ENCODE peak calls at places on chromosomes 12 and 14, in five cellular contexts. X, D, J, C and P are unnamed samples.

GRCh38 chr12:65121956-65122469 is 908 bp upstream of the WIF1 start:
- DNase-seq in J (no peak), X (no peak), C (no peak), D (no peak), P (no peak)

GRCh38 chr12:25775968-25776367 is 182.5 kb upstream of the RASSF8 start:
- DNase-seq in D (no peak), C (peak), J (peak), X (no peak), P (no peak)

GRCh38 chr12:89111964-89112363 is 240.3 kb downstream of the DUSP6 start:
- DNase-seq in X (no peak), C (no peak), J (no peak), D (no peak), P (no peak)

GRCh38 chr12:121452356-121453021 is 52.6 kb downstream of the RNF34 start:
- DNase-seq in J (peak), X (no peak), C (peak), D (no peak), P (no peak)

GRCh38 chr12:132908145-132909029 is 21.0 kb upstream of the CHFR start:
- DNase-seq in X (no peak), D (peak), J (peak), C (peak), P (peak)

GRCh38 chr12:117012189-117012805 is 86.9 kb downstream of the TESC start:
- DNase-seq in X (no peak), D (no peak), C (peak), J (peak), P (no peak)

GRCh38 chr12:124389537-124390441 is 94.9 kb downstream of the RFLNA start:
- DNase-seq in J (no peak), C (no peak), D (no peak), X (peak), P (no peak)

GRCh38 chr14:38199768-38200167 is 7.9 kb upstream of the SSTR1 start:
- DNase-seq in J (no peak), D (no peak), X (no peak), C (no peak), P (peak)

GRCh38 chr12:6767592-6768384 is 1.6 kb downstream of the PTMS start:
- DNase-seq in J (peak), X (no peak), D (no peak), C (no peak), P (no peak)

GRCh38 chr14:24605435-24606190 is 3.9 kb downstream of the GZMH start:
- DNase-seq in X (peak), J (peak), C (no peak), D (peak), P (no peak)

GRCh38 chr14:38125484-38125912 is 82.2 kb upstream of the SSTR1 start:
- DNase-seq in C (no peak), J (no peak), X (no peak), D (no peak), P (no peak)

GRCh38 chr14:74333909-74334308 is 14.4 kb upstream of the VRTN start:
- DNase-seq in D (no peak), X (no peak), C (peak), J (no peak), P (peak)

GRCh38 chr14:37579250-37579649 is 15.8 kb downstream of the FOXA1 start:
- DNase-seq in J (no peak), X (no peak), D (no peak), C (no peak), P (no peak)

GRCh38 chr14:31964979-31965734 is 111.9 kb upstream of the ARHGAP5 start:
- DNase-seq in C (no peak), D (no peak), X (no peak), J (no peak), P (no peak)

GRCh38 chr14:105527381-105528196 is 1.2 kb downstream of the TMEM121 start:
- DNase-seq in X (no peak), J (no peak), D (no peak), C (no peak), P (no peak)

GRCh38 chr12:123971770-123972447 is 722 bp downstream of the CCDC92 start:
- DNase-seq in C (no peak), J (no peak), X (peak), D (peak), P (no peak)

GRCh38 chr12:127169321-127170270 is 1097.4 kb upstream of the TMEM132C start:
- DNase-seq in C (peak), J (no peak), D (no peak), X (no peak), P (no peak)